ENCODE peak calls at places on chromosomes 3 and 15, in seven cellular contexts. One of them, this sample, is unnamed.

GRCh38 chr15:55587321-55588069 is 650 bp downstream of the PYGO1 start:
- DNase-seq in CD8-positive, alpha-beta T cell: peak
- DNase-seq in tibial artery: no peak
- DNase-seq in ovary: peak
- DNase-seq in GM13977: peak
- DNase-seq in left ventricle myocardium inferior: peak
- DNase-seq in fibroblast of the aortic adventitia: peak
- DNase-seq in this sample: peak

GRCh38 chr3:194423317-194423716 is 24.3 kb upstream of the GP5 start:
- DNase-seq in CD8-positive, alpha-beta T cell: no peak
- DNase-seq in tibial artery: no peak
- DNase-seq in ovary: no peak
- DNase-seq in fibroblast of the aortic adventitia: no peak
- DNase-seq in GM13977: no peak
- DNase-seq in left ventricle myocardium inferior: no peak
- DNase-seq in this sample: no peak

GRCh38 chr3:33277193-33277882 is at the start of gene FBXL2:
- DNase-seq in ovary: peak
- DNase-seq in tibial artery: peak
- DNase-seq in fibroblast of the aortic adventitia: peak
- DNase-seq in GM13977: peak
- DNase-seq in left ventricle myocardium inferior: peak
- DNase-seq in CD8-positive, alpha-beta T cell: no peak
- DNase-seq in this sample: peak

GRCh38 chr15:52082197-52083036 is 30.2 kb downstream of the BCL2L10 start:
- DNase-seq in GM13977: peak
- DNase-seq in ovary: no peak
- DNase-seq in fibroblast of the aortic adventitia: peak
- DNase-seq in CD8-positive, alpha-beta T cell: no peak
- DNase-seq in left ventricle myocardium inferior: no peak
- DNase-seq in tibial artery: no peak
- DNase-seq in this sample: no peak

GRCh38 chr15:41562784-41563198 is 3.8 kb downstream of the TYRO3 start:
- DNase-seq in left ventricle myocardium inferior: no peak
- DNase-seq in tibial artery: no peak
- DNase-seq in fibroblast of the aortic adventitia: peak
- DNase-seq in GM13977: no peak
- DNase-seq in ovary: peak
- DNase-seq in CD8-positive, alpha-beta T cell: no peak
- DNase-seq in this sample: no peak

GRCh38 chr3:45123841-45124269 is 22.3 kb downstream of the CDCP1 start:
- DNase-seq in GM13977: no peak
- DNase-seq in tibial artery: no peak
- DNase-seq in CD8-positive, alpha-beta T cell: no peak
- DNase-seq in left ventricle myocardium inferior: no peak
- DNase-seq in fibroblast of the aortic adventitia: peak
- DNase-seq in ovary: no peak
- DNase-seq in this sample: peak

GRCh38 chr3:29141197-29141911 is 139.5 kb upstream of the RBMS3 start:
- DNase-seq in CD8-positive, alpha-beta T cell: no peak
- DNase-seq in tibial artery: no peak
- DNase-seq in ovary: no peak
- DNase-seq in left ventricle myocardium inferior: no peak
- DNase-seq in fibroblast of the aortic adventitia: peak
- DNase-seq in GM13977: no peak
- DNase-seq in this sample: no peak

GRCh38 chr3:143486611-143487010 is 361.7 kb downstream of the SLC9A9 start:
- DNase-seq in CD8-positive, alpha-beta T cell: no peak
- DNase-seq in tibial artery: no peak
- DNase-seq in fibroblast of the aortic adventitia: no peak
- DNase-seq in GM13977: no peak
- DNase-seq in ovary: no peak
- DNase-seq in left ventricle myocardium inferior: no peak
- DNase-seq in this sample: no peak

GRCh38 chr3:172387728-172388127 is 60.5 kb downstream of the GHSR start:
- DNase-seq in left ventricle myocardium inferior: no peak
- DNase-seq in CD8-positive, alpha-beta T cell: no peak
- DNase-seq in fibroblast of the aortic adventitia: no peak
- DNase-seq in tibial artery: no peak
- DNase-seq in GM13977: no peak
- DNase-seq in ovary: no peak
- DNase-seq in this sample: no peak

GRCh38 chr3:51436998-51437639 is 46.0 kb downstream of the RBM15B start:
- DNase-seq in GM13977: no peak
- DNase-seq in ovary: no peak
- DNase-seq in CD8-positive, alpha-beta T cell: no peak
- DNase-seq in fibroblast of the aortic adventitia: no peak
- DNase-seq in tibial artery: no peak
- DNase-seq in left ventricle myocardium inferior: no peak
- DNase-seq in this sample: no peak

GRCh38 chr3:71444028-71444860 is 139.3 kb downstream of the FOXP1 start:
- DNase-seq in tibial artery: no peak
- DNase-seq in GM13977: peak
- DNase-seq in fibroblast of the aortic adventitia: peak
- DNase-seq in ovary: no peak
- DNase-seq in CD8-positive, alpha-beta T cell: peak
- DNase-seq in left ventricle myocardium inferior: no peak
- DNase-seq in this sample: no peak

GRCh38 chr3:123444023-123444422 is 4.9 kb downstream of the ADCY5 start:
- DNase-seq in ovary: no peak
- DNase-seq in GM13977: no peak
- DNase-seq in fibroblast of the aortic adventitia: no peak
- DNase-seq in CD8-positive, alpha-beta T cell: no peak
- DNase-seq in tibial artery: no peak
- DNase-seq in left ventricle myocardium inferior: no peak
- DNase-seq in this sample: no peak

GRCh38 chr3:38647217-38647970 is 2.1 kb downstream of the SCN5A start:
- DNase-seq in left ventricle myocardium inferior: no peak
- DNase-seq in CD8-positive, alpha-beta T cell: no peak
- DNase-seq in GM13977: no peak
- DNase-seq in ovary: no peak
- DNase-seq in fibroblast of the aortic adventitia: no peak
- DNase-seq in tibial artery: no peak
- DNase-seq in this sample: no peak

GRCh38 chr3:30864836-30865235 is 29.6 kb downstream of the GADL1 start:
- DNase-seq in fibroblast of the aortic adventitia: no peak
- DNase-seq in tibial artery: no peak
- DNase-seq in left ventricle myocardium inferior: no peak
- DNase-seq in ovary: no peak
- DNase-seq in CD8-positive, alpha-beta T cell: no peak
- DNase-seq in GM13977: no peak
- DNase-seq in this sample: no peak

GRCh38 chr15:99441871-99442267 is 123.9 kb upstream of the MEF2A start:
- DNase-seq in tibial artery: peak
- DNase-seq in fibroblast of the aortic adventitia: no peak
- DNase-seq in left ventricle myocardium inferior: no peak
- DNase-seq in ovary: no peak
- DNase-seq in CD8-positive, alpha-beta T cell: no peak
- DNase-seq in GM13977: no peak
- DNase-seq in this sample: no peak

GRCh38 chr15:95259513-95259912 is 1028.2 kb downstream of the MCTP2 start:
- DNase-seq in ovary: peak
- DNase-seq in fibroblast of the aortic adventitia: peak
- DNase-seq in left ventricle myocardium inferior: peak
- DNase-seq in GM13977: peak
- DNase-seq in tibial artery: peak
- DNase-seq in CD8-positive, alpha-beta T cell: peak
- DNase-seq in this sample: peak

GRCh38 chr3:20060924-20061323 is 20.7 kb downstream of the KAT2B start:
- DNase-seq in CD8-positive, alpha-beta T cell: no peak
- DNase-seq in fibroblast of the aortic adventitia: peak
- DNase-seq in tibial artery: no peak
- DNase-seq in left ventricle myocardium inferior: no peak
- DNase-seq in ovary: no peak
- DNase-seq in GM13977: no peak
- DNase-seq in this sample: no peak

GRCh38 chr3:69770976-69771634 is 31.8 kb downstream of the MITF start:
- DNase-seq in left ventricle myocardium inferior: no peak
- DNase-seq in GM13977: no peak
- DNase-seq in fibroblast of the aortic adventitia: no peak
- DNase-seq in tibial artery: no peak
- DNase-seq in CD8-positive, alpha-beta T cell: no peak
- DNase-seq in ovary: no peak
- DNase-seq in this sample: no peak

DNA sequence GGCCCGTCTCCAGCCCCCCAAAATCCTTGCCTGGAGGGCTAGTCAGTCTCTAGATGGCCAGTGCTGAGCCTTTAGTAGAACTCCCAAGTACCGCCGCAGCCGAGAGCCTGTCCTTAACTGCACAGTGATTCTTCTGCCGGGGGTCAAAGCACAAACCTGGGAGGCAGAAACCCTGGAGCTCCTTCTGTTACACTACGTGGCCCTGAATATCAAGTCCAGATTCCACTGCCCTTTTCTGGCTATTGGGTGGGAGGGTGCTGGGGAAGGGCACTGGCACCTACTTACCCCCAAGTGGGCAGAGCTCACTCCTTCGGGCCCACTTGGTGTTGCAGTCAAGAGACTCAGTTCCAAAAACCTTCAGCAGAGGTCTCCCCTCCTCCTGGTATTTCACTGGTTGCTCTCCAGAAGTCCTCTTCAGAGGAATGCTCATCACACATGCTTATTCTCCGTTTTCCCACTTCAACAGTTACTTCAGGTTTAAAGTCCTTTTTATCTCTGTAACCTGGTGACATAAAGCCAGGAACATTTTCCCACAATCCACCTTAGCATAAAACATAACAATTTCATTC is 10.8 kb downstream of the PDHB start:
- DNase-seq in left ventricle myocardium inferior: no peak
- DNase-seq in tibial artery: no peak
- DNase-seq in CD8-positive, alpha-beta T cell: no peak
- DNase-seq in fibroblast of the aortic adventitia: peak
- DNase-seq in GM13977: no peak
- DNase-seq in ovary: no peak
- DNase-seq in this sample: peak
- TF ChIP-seq CTCF in left ventricle myocardium inferior: peak
- TF ChIP-seq CTCF in tibial artery: peak
- TF ChIP-seq CTCF in CD8-positive, alpha-beta T cell: no peak
- TF ChIP-seq CTCF in fibroblast of the aortic adventitia: peak
- TF ChIP-seq CTCF in GM13977: no peak
- TF ChIP-seq CTCF in ovary: no peak
- TF ChIP-seq CTCF in this sample: no peak

GRCh38 chr3:137103739-137104138 is 146.0 kb downstream of the IL20RB start:
- DNase-seq in tibial artery: no peak
- DNase-seq in ovary: no peak
- DNase-seq in GM13977: no peak
- DNase-seq in CD8-positive, alpha-beta T cell: no peak
- DNase-seq in left ventricle myocardium inferior: no peak
- DNase-seq in fibroblast of the aortic adventitia: no peak
- DNase-seq in this sample: no peak
- TF ChIP-seq CTCF in tibial artery: no peak
- TF ChIP-seq CTCF in ovary: no peak
- TF ChIP-seq CTCF in GM13977: no peak
- TF ChIP-seq CTCF in CD8-positive, alpha-beta T cell: no peak
- TF ChIP-seq CTCF in left ventricle myocardium inferior: no peak
- TF ChIP-seq CTCF in fibroblast of the aortic adventitia: no peak
- TF ChIP-seq CTCF in this sample: no peak

DNA sequence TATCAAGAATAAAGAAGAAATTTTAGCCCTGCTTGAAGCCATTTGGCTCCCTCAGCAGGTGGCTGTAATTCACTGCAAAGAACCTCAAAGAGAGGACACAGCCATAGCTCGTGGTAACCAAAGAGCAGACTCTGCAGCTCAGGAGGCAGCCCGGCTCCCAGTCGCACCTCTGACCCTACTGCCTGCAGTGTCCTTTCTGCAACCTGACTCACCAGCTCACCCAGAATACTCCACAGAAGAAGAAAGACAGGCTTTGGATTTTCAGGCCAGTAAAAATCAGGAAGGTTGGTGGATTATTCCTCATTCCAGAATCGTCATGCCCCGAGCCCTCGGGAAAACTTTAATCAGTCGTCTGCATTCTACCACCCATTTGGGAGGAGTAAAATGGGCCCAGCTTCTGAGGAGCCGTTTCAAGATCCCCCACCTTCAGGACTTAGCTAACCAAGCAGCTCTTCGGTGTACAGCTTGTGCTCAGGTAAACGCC is 38.6 kb downstream of the ZBTB11 start:
- DNase-seq in fibroblast of the aortic adventitia: no peak
- DNase-seq in tibial artery: no peak
- DNase-seq in left ventricle myocardium inferior: no peak
- DNase-seq in CD8-positive, alpha-beta T cell: no peak
- DNase-seq in GM13977: no peak
- DNase-seq in ovary: no peak
- DNase-seq in this sample: no peak
- TF ChIP-seq CTCF in fibroblast of the aortic adventitia: no peak
- TF ChIP-seq CTCF in tibial artery: no peak
- TF ChIP-seq CTCF in left ventricle myocardium inferior: no peak
- TF ChIP-seq CTCF in CD8-positive, alpha-beta T cell: no peak
- TF ChIP-seq CTCF in GM13977: peak
- TF ChIP-seq CTCF in ovary: no peak
- TF ChIP-seq CTCF in this sample: no peak

DNA sequence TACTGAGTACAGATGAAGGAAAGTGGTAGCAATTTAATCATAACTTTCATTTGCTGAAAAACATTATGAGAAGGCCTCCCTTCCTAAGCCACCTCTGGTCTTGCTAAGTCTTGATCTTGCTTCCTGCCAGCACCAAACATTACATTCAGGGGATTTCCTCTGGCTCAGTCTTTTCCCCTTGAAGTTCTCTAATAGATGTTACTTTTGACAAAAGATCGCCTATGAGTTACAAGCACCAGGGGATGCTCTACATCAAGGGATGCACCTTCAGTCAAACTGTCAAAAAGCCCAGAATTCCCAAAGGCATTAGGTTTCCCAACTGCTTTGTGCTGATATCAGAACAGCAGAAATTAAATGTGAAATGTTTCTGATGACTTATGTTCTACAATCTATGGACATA is 47.3 kb downstream of the AQP9 start:
- DNase-seq in GM13977: peak
- DNase-seq in ovary: no peak
- DNase-seq in left ventricle myocardium inferior: no peak
- DNase-seq in fibroblast of the aortic adventitia: peak
- DNase-seq in CD8-positive, alpha-beta T cell: no peak
- DNase-seq in tibial artery: no peak
- DNase-seq in this sample: no peak
- TF ChIP-seq CTCF in GM13977: no peak
- TF ChIP-seq CTCF in ovary: no peak
- TF ChIP-seq CTCF in left ventricle myocardium inferior: no peak
- TF ChIP-seq CTCF in fibroblast of the aortic adventitia: peak
- TF ChIP-seq CTCF in CD8-positive, alpha-beta T cell: no peak
- TF ChIP-seq CTCF in tibial artery: no peak
- TF ChIP-seq CTCF in this sample: no peak

DNA sequence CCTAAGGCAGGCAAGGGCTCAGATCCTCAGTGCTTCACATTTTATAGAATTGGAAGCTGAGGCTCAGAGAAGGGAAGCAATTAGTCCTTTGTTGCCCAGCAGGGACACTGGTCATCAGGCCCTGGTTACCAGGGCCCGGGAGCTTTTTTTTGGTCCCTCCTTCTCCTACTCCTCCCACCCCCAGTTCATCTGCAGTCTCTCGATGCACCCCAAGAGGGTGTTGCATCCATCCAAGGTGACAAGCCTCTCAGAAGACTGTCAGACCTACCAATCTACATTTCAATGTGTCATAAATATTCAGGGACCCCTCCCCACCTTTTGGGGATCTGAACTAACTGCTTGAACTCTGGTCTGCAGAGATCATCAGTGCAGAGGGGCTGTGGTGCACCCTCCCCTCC is 31.9 kb downstream of the RNU5B-1 start:
- DNase-seq in left ventricle myocardium inferior: no peak
- DNase-seq in GM13977: no peak
- DNase-seq in fibroblast of the aortic adventitia: no peak
- DNase-seq in tibial artery: no peak
- DNase-seq in CD8-positive, alpha-beta T cell: no peak
- DNase-seq in ovary: no peak
- DNase-seq in this sample: no peak
- TF ChIP-seq CTCF in left ventricle myocardium inferior: no peak
- TF ChIP-seq CTCF in GM13977: no peak
- TF ChIP-seq CTCF in fibroblast of the aortic adventitia: no peak
- TF ChIP-seq CTCF in tibial artery: no peak
- TF ChIP-seq CTCF in CD8-positive, alpha-beta T cell: no peak
- TF ChIP-seq CTCF in ovary: no peak
- TF ChIP-seq CTCF in this sample: no peak

GRCh38 chr15:80587007-80587406 is 108.1 kb upstream of the ABHD17C start:
- DNase-seq in left ventricle myocardium inferior: no peak
- DNase-seq in tibial artery: no peak
- DNase-seq in fibroblast of the aortic adventitia: no peak
- DNase-seq in ovary: no peak
- DNase-seq in CD8-positive, alpha-beta T cell: no peak
- DNase-seq in GM13977: no peak
- DNase-seq in this sample: no peak
- TF ChIP-seq CTCF in left ventricle myocardium inferior: no peak
- TF ChIP-seq CTCF in tibial artery: no peak
- TF ChIP-seq CTCF in fibroblast of the aortic adventitia: no peak
- TF ChIP-seq CTCF in ovary: no peak
- TF ChIP-seq CTCF in CD8-positive, alpha-beta T cell: no peak
- TF ChIP-seq CTCF in GM13977: no peak
- TF ChIP-seq CTCF in this sample: no peak

This sample was measured in Calu3.